ENCODE peak calls at places on chromosomes 2 and 18, in five cellular contexts. N is CD8-positive, alpha-beta T cell; K is stomach; W is colonic mucosa; Y is neural progenitor cell. J is an unnamed sample. For H3K9me3, the result is how much of the 10 kb centered on the place peaks cover.

GRCh38 chr2:228705331-228705730 is 523.8 kb upstream of the SPHKAP start:
- DNase-seq in N (no peak), K (no peak), W (no peak), Y (peak), J (peak)

GRCh38 chr2:27323592-27324285 is 842 bp upstream of the MPV17 start:
- DNase-seq in N (no peak), K (no peak), W (no peak), Y (no peak), J (no peak)

GRCh38 chr18:41992066-41992465 is 37.0 kb downstream of the PIK3C3 start:
- DNase-seq in N (no peak), K (no peak), W (no peak), Y (no peak), J (no peak)

GRCh38 chr18:9792565-9793226 is 84.6 kb downstream of the RAB31 start:
- DNase-seq in N (no peak), K (no peak), W (no peak), Y (peak), J (peak)

GRCh38 chr2:175880-176800 is 87.7 kb downstream of the SH3YL1 start:
- DNase-seq in N (peak), K (no peak), W (no peak), Y (no peak), J (no peak)

GRCh38 chr2:240739797-240740196 is 48.1 kb downstream of the AQP12A start:
- DNase-seq in N (peak), K (no peak), W (no peak), Y (no peak), J (no peak)

GRCh38 chr2:36618381-36618780 is 20.4 kb upstream of the FEZ2 start:
- DNase-seq in N (no peak), K (no peak), W (peak), Y (peak), J (peak)

GRCh38 chr2:155377931-155378444 is 679.5 kb downstream of the KCNJ3 start:
- DNase-seq in N (no peak), K (no peak), W (no peak), Y (no peak), J (no peak)

GRCh38 chr2:210363261-210363660 is 48.3 kb upstream of the MYL1 start:
- DNase-seq in N (no peak), K (no peak), W (no peak), Y (no peak), J (peak)

GRCh38 chr18:45889419-45890059 is 64.1 kb downstream of the SIGLEC15 start:
- DNase-seq in N (no peak), K (no peak), W (no peak), Y (no peak), J (no peak)

GRCh38 chr2:232870766-232871371 is 805 bp downstream of the SNORC start:
- DNase-seq in N (no peak), K (no peak), W (no peak), Y (no peak), J (no peak)

GRCh38 chr2:88764141-88764849 is 72.8 kb downstream of the RPIA start:
- DNase-seq in N (no peak), K (no peak), W (no peak), Y (no peak), J (no peak)

GRCh38 chr2:159297042-159297707 is 10.7 kb upstream of the WDSUB1 start:
- DNase-seq in N (no peak), K (no peak), W (no peak), Y (no peak), J (no peak)

GRCh38 chr2:60589093-60589492 is 35.6 kb upstream of the BCL11A start:
- DNase-seq in N (no peak), K (no peak), W (no peak), Y (no peak), J (no peak)

GRCh38 chr18:34627138-34627920 is 82.8 kb upstream of the DTNA start:
- DNase-seq in N (no peak), K (no peak), W (no peak), Y (no peak), J (no peak)

GRCh38 chr2:159609933-159610523 is 6.3 kb downstream of the BAZ2B start:
- DNase-seq in N (no peak), K (no peak), W (no peak), Y (peak), J (no peak)

GRCh38 chr18:67468038-67468437 is 48.5 kb downstream of the DSEL start:
- DNase-seq in N (no peak), K (no peak), W (no peak), Y (no peak), J (no peak)

GRCh38 chr18:10213526-10213925 is 240.9 kb upstream of the APCDD1 start:
- DNase-seq in N (no peak), K (no peak), W (no peak), Y (no peak), J (no peak)

GRCh38 chr18:3595282-3596273 is 145.6 kb downstream of the TGIF1 start:
- DNase-seq in N (no peak), K (peak), W (peak), Y (no peak), J (peak)

GRCh38 chr2:183532514-183532913 is 408.3 kb downstream of the NUP35 start:
- DNase-seq in N (no peak), K (no peak), W (no peak), Y (no peak), J (peak)

GRCh38 chr2:73904952-73905351 is 12.1 kb downstream of the ACTG2 start:
- DNase-seq in N (no peak), K (no peak), W (no peak), Y (no peak), J (no peak)

GRCh38 chr2:145751634-145752033 is 1231.7 kb upstream of the ZEB2 start:
- DNase-seq in N (no peak), K (no peak), W (no peak), Y (no peak), J (peak)

GRCh38 chr18:52588916-52589315 is 248.9 kb downstream of the DCC start:
- DNase-seq in N (no peak), K (no peak), W (no peak), Y (no peak), J (no peak)

GRCh38 chr2:36662638-36663037 is 33.9 kb upstream of the VIT start:
- DNase-seq in N (no peak), K (no peak), W (no peak), Y (no peak), J (no peak)

GRCh38 chr2:60260646-60261296 is 292.7 kb downstream of the BCL11A start:
- DNase-seq in N (no peak), K (peak), W (no peak), Y (no peak), J (no peak)

GRCh38 chr18:13910501-13910900 is 4.8 kb downstream of the MC2R start:
- DNase-seq in N (no peak), K (no peak), W (no peak), Y (no peak), J (no peak)

GRCh38 chr18:13232060-13232917 is 13.7 kb downstream of the LDLRAD4 start:
- DNase-seq in N (no peak), K (no peak), W (peak), Y (no peak), J (no peak)

GRCh38 chr2:171837736-171838135 is 56.3 kb downstream of the SLC25A12 start:
- DNase-seq in N (no peak), K (no peak), W (no peak), Y (no peak), J (no peak)

GRCh38 chr2:222000326-222000725 is 298.5 kb downstream of the PAX3 start:
- DNase-seq in N (no peak), K (no peak), W (no peak), Y (no peak), J (no peak)

GRCh38 chr2:113225505-113226259 is 51.9 kb downstream of the PSD4 start:
- DNase-seq in N (no peak), K (no peak), W (no peak), Y (peak), J (peak)

GRCh38 chr2:236131073-236131692 is 37.0 kb downstream of the GBX2 start:
- DNase-seq in N (no peak), K (no peak), W (no peak), Y (no peak), J (no peak)

GRCh38 chr2:111209045-111209514 is 88.4 kb downstream of the BCL2L11 start:
- DNase-seq in N (no peak), K (no peak), W (no peak), Y (no peak), J (no peak)

GRCh38 chr2:204842731-204843490 is 297.6 kb downstream of the PARD3B start:
- DNase-seq in N (no peak), K (no peak), W (no peak), Y (no peak), J (no peak)

GRCh38 chr2:101696272-101697123 is 1.0 kb upstream of the MAP4K4 start:
- DNase-seq in N (peak), K (peak), W (peak), Y (no peak), J (no peak)

GRCh38 chr2:213152065-213152794 is 818 bp upstream of the IKZF2 start:
- DNase-seq in N (peak), K (peak), W (peak), Y (peak), J (peak)

GRCh38 chr2:196263181-196263747 is 91.9 kb upstream of the STK17B start:
- DNase-seq in N (peak), K (no peak), W (no peak), Y (no peak), J (no peak)

GRCh38 chr2:161972866-161973265 is 101.1 kb downstream of the DPP4 start:
- DNase-seq in N (no peak), K (no peak), W (peak), Y (no peak), J (no peak)

GRCh38 chr2:238684362-238685326 is 163.2 kb upstream of the TWIST2 start:
- DNase-seq in N (no peak), K (no peak), W (no peak), Y (no peak), J (no peak)
- H3K4me3 ChIP-seq in N (no peak), K (no peak), W (no peak), Y (no peak), J (no peak)

GRCh38 chr18:14941792-14942191 is 193.8 kb downstream of the ANKRD30B start:
- DNase-seq in N (no peak), K (no peak), W (no peak), Y (no peak), J (no peak)
- H3K9me3 ChIP-seq in N (under half), K (under half), W (under half), Y (under half), J (under half)

GRCh38 chr2:219306047-219306446 is 3.2 kb downstream of the PTPRN start:
- DNase-seq in N (no peak), K (no peak), W (no peak), Y (no peak), J (no peak)

GRCh38 chr2:219304223-219304622 is 5.0 kb downstream of the PTPRN start:
- DNase-seq in N (no peak), K (no peak), W (no peak), Y (no peak), J (no peak)

GRCh38 chr2:219309278-219309677 is at the start of gene PTPRN:
- DNase-seq in N (peak), K (no peak), W (no peak), Y (peak), J (peak)

GRCh38 chr2:219302412-219302968 is 6.7 kb downstream of the PTPRN start:
- DNase-seq in N (no peak), K (no peak), W (no peak), Y (no peak), J (no peak)

DNA sequence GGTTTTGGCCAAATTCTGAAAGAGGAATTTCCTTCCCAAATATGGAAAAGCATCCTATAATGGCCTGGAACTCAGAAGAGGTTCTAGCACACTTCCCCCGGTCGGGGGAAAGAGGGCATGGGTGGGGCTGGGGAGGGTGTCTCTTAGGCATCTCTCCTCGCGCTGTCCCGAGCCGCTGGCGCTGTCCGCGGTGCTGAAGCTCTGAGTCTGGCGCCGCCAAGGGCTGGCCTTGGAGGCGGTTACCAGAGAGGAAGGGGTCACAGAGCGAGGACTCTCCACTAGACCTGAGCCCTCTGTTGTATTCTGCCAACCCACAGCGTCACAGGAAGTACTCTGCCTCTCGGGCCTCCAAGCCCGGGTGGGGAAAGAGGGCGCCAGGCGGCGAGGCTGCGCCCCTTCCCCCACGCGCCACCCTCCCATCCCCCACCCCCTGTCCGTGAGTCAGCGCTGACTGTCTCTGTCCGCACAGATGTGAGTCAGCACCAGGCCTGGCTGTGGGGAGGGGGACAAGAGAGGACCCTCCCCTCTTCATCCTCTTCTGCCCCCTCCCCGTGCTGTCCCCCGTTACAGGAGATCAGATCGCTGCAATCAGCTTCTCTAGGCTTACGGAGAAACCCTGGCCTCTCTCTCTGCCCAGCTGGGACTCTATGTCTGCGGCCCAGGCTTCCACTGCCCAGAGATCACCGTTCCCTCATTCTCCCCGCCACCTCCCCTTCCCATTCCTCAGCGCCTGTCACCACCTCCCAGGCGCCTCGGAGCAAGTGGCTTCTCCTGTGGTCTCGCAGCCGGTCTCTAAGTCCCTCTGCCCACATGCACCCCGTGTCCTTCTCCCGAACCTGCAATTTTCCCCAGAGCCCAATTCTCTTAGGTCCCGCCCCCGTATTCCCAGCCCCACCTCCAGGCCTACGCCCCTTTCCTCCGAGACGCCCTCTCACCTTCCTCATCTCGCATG is 783 bp downstream of the PTPRN start:
- DNase-seq in N (peak), K (peak), W (peak), Y (peak), J (peak)
- H3K4me3 ChIP-seq in N (no peak), K (no peak), W (no peak), Y (peak), J (peak)

GRCh38 chr18:78711971-78712370 is 267.6 kb upstream of the SALL3 start:
- DNase-seq in N (no peak), K (no peak), W (no peak), Y (no peak), J (no peak)

GRCh38 chr18:78713726-78714125 is 265.9 kb upstream of the SALL3 start:
- DNase-seq in N (no peak), K (no peak), W (no peak), Y (no peak), J (no peak)

GRCh38 chr18:78716022-78716421 is 263.6 kb upstream of the SALL3 start:
- DNase-seq in N (no peak), K (no peak), W (no peak), Y (no peak), J (no peak)

GRCh38 chr18:78711316-78711715 is 268.3 kb upstream of the SALL3 start:
- DNase-seq in N (no peak), K (no peak), W (no peak), Y (no peak), J (no peak)

DNA sequence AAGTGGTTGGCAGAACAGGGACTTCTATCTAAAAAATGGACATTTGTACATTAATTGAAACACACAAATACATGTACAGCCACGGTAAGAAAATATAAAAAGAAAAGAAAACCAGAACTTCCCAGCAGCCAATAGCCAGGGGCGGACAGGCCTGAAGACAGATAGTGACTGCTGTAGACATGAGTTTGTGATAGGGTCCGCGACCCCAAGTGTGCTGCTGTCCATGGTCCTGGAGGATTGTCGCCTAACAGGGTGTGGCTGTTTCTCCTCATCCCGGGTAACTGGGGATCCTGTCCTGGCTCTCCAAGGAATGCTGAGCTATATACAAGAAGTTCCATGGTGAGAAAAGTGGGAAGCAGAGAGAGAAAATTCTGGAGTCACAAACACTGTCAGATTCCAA is 266.6 kb upstream of the SALL3 start:
- DNase-seq in N (no peak), K (no peak), W (no peak), Y (peak), J (peak)
- H3K9me3 ChIP-seq in N (under half), K (under half), W (under half), Y (under half), J (under half)

GRCh38 chr2:24179683-24180082 is 4.8 kb downstream of the FAM228A start:
- DNase-seq in N (no peak), K (no peak), W (no peak), Y (no peak), J (no peak)
- H3K4me3 ChIP-seq in N (no peak), K (no peak), W (no peak), Y (no peak), J (no peak)

GRCh38 chr18:79890638-79891037 is 60.8 kb downstream of the SLC66A2 start:
- DNase-seq in N (no peak), K (no peak), W (no peak), Y (no peak), J (no peak)
- H3K9me3 ChIP-seq in N (under half), K (half or more), W (under half), Y (under half), J (half or more)

DNA sequence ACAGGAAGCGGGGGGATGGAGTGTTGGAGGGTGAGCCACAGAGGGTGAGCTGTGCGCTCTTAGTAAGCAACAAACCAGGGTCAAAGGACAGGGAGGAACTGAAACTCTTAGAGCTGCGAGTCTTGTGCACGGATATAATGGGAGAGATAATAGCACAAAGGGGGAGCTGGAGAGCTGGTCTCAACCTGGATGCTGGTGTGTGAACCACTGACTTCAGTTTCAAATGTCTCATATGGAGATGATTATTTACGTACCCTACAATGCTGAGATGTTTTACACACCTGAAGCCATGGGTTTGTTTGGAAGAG is 35.9 kb downstream of the PTGR3 start:
- DNase-seq in N (no peak), K (no peak), W (no peak), Y (peak), J (peak)
- H3K4me3 ChIP-seq in N (no peak), K (no peak), W (no peak), Y (no peak), J (no peak)